ENCODE peak calls at places on chromosome 3, in ten cellular contexts. O, W, U, Q, E, S, P, G, R and N are unnamed samples.

GRCh38 chr3:90092994-90093393 is 985.6 kb downstream of the EPHA3 start:
- DNase-seq in Q (peak), G (no peak), R (no peak), O (peak), W (no peak), S (peak), U (no peak), P (no peak), E (no peak), N (no peak)

GRCh38 chr3:83567935-83568334 is 1390.9 kb upstream of the CADM2 start:
- DNase-seq in P (no peak), S (peak), U (no peak), O (no peak), G (no peak), E (no peak), Q (no peak), R (no peak), W (no peak), N (no peak)

GRCh38 chr3:33886015-33886414 is 87.6 kb downstream of the PDCD6IP start:
- DNase-seq in G (no peak), W (no peak), R (no peak), E (no peak), S (no peak), O (peak), P (no peak), U (no peak), Q (peak), N (no peak)

GRCh38 chr3:185215873-185216586 is 37.8 kb downstream of the EHHADH start:
- DNase-seq in E (no peak), P (no peak), S (peak), O (peak), Q (peak), W (no peak), G (no peak), R (no peak), U (no peak), N (no peak)

GRCh38 chr3:69116897-69117296 is 5.5 kb downstream of the LMOD3 start:
- DNase-seq in W (no peak), S (no peak), O (no peak), Q (no peak), E (no peak), U (no peak), R (no peak), G (no peak), P (no peak), N (no peak)

GRCh38 chr3:98454929-98455328 is 8.1 kb upstream of the OR5K1 start:
- DNase-seq in S (no peak), R (no peak), U (no peak), Q (no peak), W (no peak), O (no peak), E (no peak), G (no peak), P (no peak), N (no peak)

GRCh38 chr3:143483214-143483613 is 363.6 kb downstream of the CHST2 start:
- DNase-seq in W (no peak), R (no peak), O (no peak), Q (no peak), P (no peak), G (no peak), S (no peak), U (no peak), E (no peak), N (no peak)

GRCh38 chr3:121126378-121127035 is 218.5 kb downstream of the STXBP5L start:
- DNase-seq in W (no peak), U (no peak), R (no peak), P (no peak), G (no peak), S (no peak), Q (no peak), E (no peak), O (no peak), N (no peak)

GRCh38 chr3:98556164-98557130 is 24.7 kb downstream of the GPR15 start:
- DNase-seq in O (no peak), E (no peak), W (no peak), G (no peak), Q (no peak), U (peak), S (no peak), R (no peak), P (peak), N (no peak)

GRCh38 chr3:123071146-123071545 is 4.3 kb downstream of the PDIA5 start:
- DNase-seq in Q (no peak), E (no peak), W (no peak), S (peak), P (no peak), O (no peak), R (no peak), U (no peak), G (no peak), N (no peak)

GRCh38 chr3:17040322-17040721 is 155.6 kb downstream of the PLCL2 start:
- DNase-seq in Q (no peak), W (no peak), O (no peak), E (no peak), U (no peak), G (no peak), S (no peak), P (no peak), R (no peak), N (no peak)

GRCh38 chr3:122563717-122564025 is 429 bp downstream of the PARP9 start:
- DNase-seq in S (no peak), W (peak), Q (peak), U (no peak), O (peak), E (no peak), G (peak), R (no peak), P (peak), N (no peak)

GRCh38 chr3:133016838-133017309 is 21.3 kb upstream of the TMEM108 start:
- DNase-seq in G (no peak), Q (no peak), P (no peak), S (no peak), R (no peak), E (no peak), U (no peak), O (no peak), W (no peak), N (no peak)

GRCh38 chr3:74304419-74304818 is 310.0 kb downstream of the CNTN3 start:
- DNase-seq in G (no peak), R (no peak), U (no peak), P (no peak), O (no peak), E (no peak), W (no peak), S (no peak), Q (no peak), N (no peak)

GRCh38 chr3:163335429-163335828 is 1742.9 kb downstream of the SI start:
- DNase-seq in R (no peak), E (no peak), P (no peak), O (no peak), W (no peak), Q (no peak), G (no peak), S (peak), U (no peak), N (no peak)

GRCh38 chr3:128863560-128863959 is 15.9 kb upstream of the ACAD9 start:
- DNase-seq in Q (no peak), U (no peak), O (no peak), W (no peak), G (no peak), R (no peak), S (peak), P (no peak), E (no peak), N (no peak)

GRCh38 chr3:157093096-157093495 is 66.9 kb downstream of the CCNL1 start:
- DNase-seq in S (peak), G (no peak), P (no peak), E (no peak), Q (no peak), R (no peak), U (no peak), O (no peak), W (no peak), N (no peak)

DNA sequence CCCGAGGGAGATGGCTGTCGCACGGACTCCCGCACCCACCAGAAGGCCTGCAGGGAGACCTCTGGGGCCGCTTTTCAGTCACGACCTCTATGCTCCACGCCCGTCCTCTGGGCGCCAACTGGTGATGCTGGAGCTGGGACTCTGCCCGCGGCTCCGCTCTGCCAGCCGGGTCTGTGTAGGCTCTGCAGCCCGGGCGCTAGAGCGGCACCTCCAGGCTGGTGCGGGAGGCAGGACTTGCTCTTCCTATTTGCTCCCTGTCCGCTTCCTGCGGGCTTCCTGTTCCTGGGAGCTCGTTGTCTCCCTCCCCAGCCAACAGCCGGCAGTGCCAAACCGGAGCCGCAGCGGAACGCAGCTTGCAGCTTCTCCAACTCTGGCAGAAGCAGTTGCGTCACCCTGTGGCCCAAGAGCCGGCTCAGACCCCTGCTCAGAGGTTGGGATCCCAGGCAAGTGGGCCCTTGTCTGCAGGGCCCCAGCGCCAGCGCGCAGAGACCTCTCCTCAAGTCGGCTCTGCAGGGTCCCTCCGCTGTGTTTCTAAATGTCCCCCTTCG is 285.9 kb downstream of the XXYLT1 start:
- DNase-seq in O (no peak), P (peak), U (no peak), S (peak), W (peak), E (peak), Q (peak), R (peak), G (peak), N (peak)
- H3K4me3 ChIP-seq in O (peak), P (no peak), U (no peak), S (peak), W (no peak), E (peak), Q (peak), R (no peak), G (peak), N (peak)

GRCh38 chr3:44021646-44022594 is 219.8 kb upstream of the TOPAZ1 start:
- DNase-seq in U (no peak), R (no peak), O (peak), P (no peak), W (no peak), Q (peak), G (no peak), E (no peak), S (peak), N (no peak)
- H3K4me3 ChIP-seq in U (no peak), R (peak), O (peak), P (no peak), W (peak), Q (peak), G (no peak), E (no peak), S (peak), N (no peak)

GRCh38 chr3:150220791-150221190 is 187.3 kb upstream of the TSC22D2 start:
- DNase-seq in G (no peak), W (no peak), U (no peak), P (no peak), S (no peak), Q (no peak), R (no peak), E (no peak), O (no peak), N (no peak)
- H3K4me3 ChIP-seq in G (peak), W (peak), U (no peak), P (peak), S (peak), Q (peak), R (no peak), E (peak), O (peak), N (peak)

DNA sequence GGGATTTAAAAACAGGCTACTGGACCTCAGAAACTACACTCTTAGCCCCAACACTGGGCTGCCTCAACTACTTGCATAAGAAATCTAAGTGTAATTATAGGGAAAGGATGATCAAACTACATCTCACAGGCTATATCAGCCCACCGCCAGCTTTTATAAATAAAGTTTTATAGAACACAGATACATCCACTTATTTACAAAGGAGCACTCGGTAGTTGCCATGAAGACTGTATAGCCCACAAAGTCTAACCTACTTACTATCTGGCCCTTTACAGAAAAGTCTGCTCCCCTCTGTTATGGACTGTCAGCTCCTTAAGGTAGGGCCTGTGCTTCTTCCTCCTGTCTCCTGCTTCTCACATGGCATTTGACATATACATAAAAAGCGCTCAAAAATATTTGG is 9.5 kb downstream of the OSBPL10 start:
- DNase-seq in O (no peak), Q (no peak), G (no peak), W (no peak), E (no peak), R (no peak), P (no peak), U (no peak), S (no peak), N (no peak)
- H3K4me3 ChIP-seq in O (no peak), Q (no peak), G (no peak), W (no peak), E (no peak), R (no peak), P (no peak), U (no peak), S (no peak), N (no peak)